ENCODE peak calls at places on chromosomes 1 and 21, in seven cellular contexts. One of them, this sample, is unnamed.

GRCh38 chr1:145806408-145806807 is 17.5 kb downstream of the RNF115 start:
- DNase-seq in heart left ventricle: no peak
- DNase-seq in tibial nerve: no peak
- DNase-seq in K562: no peak
- DNase-seq in body of pancreas: no peak
- DNase-seq in GM23338: peak; percentile 45
- DNase-seq in stomach: no peak
- DNase-seq in this sample: no peak

GRCh38 chr1:200035956-200036615 is 8.6 kb downstream of the NR5A2 start:
- DNase-seq in tibial nerve: no peak
- DNase-seq in body of pancreas: peak; percentile 41
- DNase-seq in stomach: no peak
- DNase-seq in GM23338: peak; percentile 77
- DNase-seq in heart left ventricle: no peak
- DNase-seq in K562: no peak
- DNase-seq in this sample: no peak

GRCh38 chr1:233635765-233636502 is 22.0 kb downstream of the KCNK1 start:
- DNase-seq in heart left ventricle: no peak
- DNase-seq in stomach: peak; percentile 81
- DNase-seq in K562: peak; percentile 96
- DNase-seq in tibial nerve: no peak
- DNase-seq in body of pancreas: peak; percentile 58
- DNase-seq in GM23338: peak; percentile 80
- DNase-seq in this sample: no peak

GRCh38 chr1:27528701-27529637 is 39.0 kb upstream of the WASF2 start:
- DNase-seq in K562: peak; percentile 77
- DNase-seq in GM23338: peak; percentile 52
- DNase-seq in body of pancreas: peak; percentile 70
- DNase-seq in tibial nerve: peak; percentile 86
- DNase-seq in heart left ventricle: peak; percentile 92
- DNase-seq in stomach: no peak
- DNase-seq in this sample: no peak

GRCh38 chr1:53117836-53118235 is 24.6 kb downstream of the SLC1A7 start:
- DNase-seq in tibial nerve: no peak
- DNase-seq in K562: no peak
- DNase-seq in heart left ventricle: no peak
- DNase-seq in body of pancreas: no peak
- DNase-seq in GM23338: no peak
- DNase-seq in stomach: no peak
- DNase-seq in this sample: no peak

GRCh38 chr1:15455522-15455921 is 1.0 kb upstream of the CELA2A start:
- DNase-seq in body of pancreas: peak; percentile 76
- DNase-seq in heart left ventricle: no peak
- DNase-seq in GM23338: no peak
- DNase-seq in tibial nerve: no peak
- DNase-seq in stomach: no peak
- DNase-seq in K562: no peak
- DNase-seq in this sample: no peak

GRCh38 chr1:48687271-48688045 is 89.2 kb downstream of the BEND5 start:
- DNase-seq in tibial nerve: no peak
- DNase-seq in stomach: no peak
- DNase-seq in K562: no peak
- DNase-seq in GM23338: no peak
- DNase-seq in body of pancreas: no peak
- DNase-seq in heart left ventricle: no peak
- DNase-seq in this sample: no peak

GRCh38 chr1:95916616-95917015 is 682.6 kb downstream of the RWDD3 start:
- DNase-seq in stomach: no peak
- DNase-seq in K562: no peak
- DNase-seq in heart left ventricle: no peak
- DNase-seq in body of pancreas: no peak
- DNase-seq in GM23338: peak; percentile 62
- DNase-seq in tibial nerve: no peak
- DNase-seq in this sample: no peak

GRCh38 chr21:34215911-34216310 is 142.5 kb downstream of the MRPS6 start:
- DNase-seq in K562: no peak
- DNase-seq in tibial nerve: no peak
- DNase-seq in GM23338: no peak
- DNase-seq in heart left ventricle: peak; percentile 40
- DNase-seq in stomach: no peak
- DNase-seq in body of pancreas: no peak
- DNase-seq in this sample: no peak

GRCh38 chr1:159924025-159924790 is 1.1 kb downstream of the TAGLN2 start:
- DNase-seq in tibial nerve: peak; percentile 86
- DNase-seq in heart left ventricle: peak; percentile 92
- DNase-seq in body of pancreas: peak; percentile 92
- DNase-seq in stomach: peak; percentile 85
- DNase-seq in K562: peak; percentile 97
- DNase-seq in GM23338: peak; percentile 54
- DNase-seq in this sample: no peak

GRCh38 chr1:15154480-15155036 is 1.0 kb downstream of the TMEM51 start:
- DNase-seq in heart left ventricle: peak; percentile 43
- DNase-seq in body of pancreas: peak; percentile 79
- DNase-seq in stomach: peak; percentile 49
- DNase-seq in K562: no peak
- DNase-seq in tibial nerve: no peak
- DNase-seq in GM23338: peak; percentile 80
- DNase-seq in this sample: no peak

GRCh38 chr1:226702318-226702956 is 36.6 kb downstream of the ITPKB start:
- DNase-seq in GM23338: no peak
- DNase-seq in tibial nerve: peak; percentile 71
- DNase-seq in K562: no peak
- DNase-seq in body of pancreas: peak; percentile 30
- DNase-seq in stomach: no peak
- DNase-seq in heart left ventricle: peak; percentile 31
- DNase-seq in this sample: peak; percentile 51

GRCh38 chr1:195005338-195005737 is 1602.9 kb downstream of the KCNT2 start:
- DNase-seq in K562: no peak
- DNase-seq in GM23338: no peak
- DNase-seq in stomach: no peak
- DNase-seq in tibial nerve: no peak
- DNase-seq in body of pancreas: no peak
- DNase-seq in heart left ventricle: no peak
- DNase-seq in this sample: no peak

GRCh38 chr1:228090613-228091081 is 8.1 kb downstream of the ARF1 start:
- DNase-seq in K562: no peak
- DNase-seq in tibial nerve: no peak
- DNase-seq in stomach: peak; percentile 25
- DNase-seq in heart left ventricle: no peak
- DNase-seq in GM23338: no peak
- DNase-seq in body of pancreas: no peak
- DNase-seq in this sample: peak; percentile 60

GRCh38 chr1:228089520-228090380 is 7.2 kb downstream of the ARF1 start:
- DNase-seq in GM23338: no peak
- DNase-seq in heart left ventricle: no peak
- DNase-seq in stomach: peak; percentile 25
- DNase-seq in tibial nerve: no peak
- DNase-seq in K562: no peak
- DNase-seq in body of pancreas: no peak
- DNase-seq in this sample: no peak

GRCh38 chr1:228091084-228091483 is 8.6 kb downstream of the ARF1 start:
- DNase-seq in K562: no peak
- DNase-seq in body of pancreas: no peak
- DNase-seq in GM23338: no peak
- DNase-seq in heart left ventricle: no peak
- DNase-seq in tibial nerve: no peak
- DNase-seq in stomach: no peak
- DNase-seq in this sample: no peak

GRCh38 chr1:228087771-228088251 is 5.3 kb downstream of the ARF1 start:
- DNase-seq in heart left ventricle: no peak
- DNase-seq in body of pancreas: peak; percentile 12
- DNase-seq in K562: no peak
- DNase-seq in stomach: no peak
- DNase-seq in tibial nerve: no peak
- DNase-seq in GM23338: no peak
- DNase-seq in this sample: no peak

GRCh38 chr1:228088586-228089498 is 6.3 kb downstream of the ARF1 start:
- DNase-seq in stomach: peak; percentile 27
- DNase-seq in K562: no peak
- DNase-seq in body of pancreas: peak; percentile 10
- DNase-seq in tibial nerve: no peak
- DNase-seq in heart left ventricle: no peak
- DNase-seq in GM23338: no peak
- DNase-seq in this sample: no peak
- H3K4me3 ChIP-seq in stomach: peak overlapping the region; percentile 5
- H3K4me3 ChIP-seq in K562: no peak overlapping the region
- H3K4me3 ChIP-seq in body of pancreas: no peak overlapping the region
- H3K4me3 ChIP-seq in tibial nerve: no peak overlapping the region
- H3K4me3 ChIP-seq in heart left ventricle: no peak overlapping the region
- H3K4me3 ChIP-seq in GM23338: no peak overlapping the region
- H3K4me3 ChIP-seq in this sample: peak overlapping the region; percentile 39

DNA sequence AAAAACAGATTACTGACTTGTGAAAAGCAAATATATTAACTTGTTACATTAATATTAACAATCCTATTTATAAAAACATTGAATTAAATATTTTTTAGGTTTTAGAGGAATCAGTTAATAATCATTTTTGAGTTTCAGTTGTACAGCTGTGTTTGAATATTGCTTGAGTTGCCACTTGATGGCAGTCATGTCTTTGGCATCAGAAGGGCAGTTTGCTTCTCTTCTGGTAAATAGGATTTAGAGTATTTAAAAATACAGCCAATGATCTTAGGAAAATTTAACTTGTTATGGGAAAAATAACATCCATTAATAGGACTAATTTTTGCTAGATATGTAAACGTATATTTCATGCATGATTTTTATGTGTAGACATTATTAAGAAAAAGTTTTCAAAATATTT is 234.1 kb downstream of the NCAM2 start:
- DNase-seq in body of pancreas: no peak
- DNase-seq in K562: no peak
- DNase-seq in tibial nerve: no peak
- DNase-seq in stomach: no peak
- DNase-seq in GM23338: peak; percentile 21
- DNase-seq in heart left ventricle: no peak
- DNase-seq in this sample: peak; percentile 54
- TF ChIP-seq CTCF in body of pancreas: peak; percentile 21
- TF ChIP-seq CTCF in K562: peak; percentile 42
- TF ChIP-seq CTCF in tibial nerve: peak; percentile 37
- TF ChIP-seq CTCF in stomach: no peak
- TF ChIP-seq CTCF in GM23338: peak; percentile 64
- TF ChIP-seq CTCF in heart left ventricle: peak; percentile 48
- TF ChIP-seq CTCF in this sample: peak; percentile 59

GRCh38 chr1:247453997-247454396 is 3.9 kb downstream of the OR2B11 start:
- DNase-seq in body of pancreas: no peak
- DNase-seq in tibial nerve: no peak
- DNase-seq in stomach: no peak
- DNase-seq in GM23338: no peak
- DNase-seq in heart left ventricle: no peak
- DNase-seq in K562: no peak
- DNase-seq in this sample: no peak

GRCh38 chr1:247456914-247457638 is 828 bp downstream of the OR2B11 start:
- DNase-seq in body of pancreas: no peak
- DNase-seq in GM23338: no peak
- DNase-seq in tibial nerve: peak; percentile 13
- DNase-seq in heart left ventricle: no peak
- DNase-seq in K562: no peak
- DNase-seq in stomach: no peak
- DNase-seq in this sample: no peak

GRCh38 chr1:247452447-247453039 is 5.4 kb downstream of the OR2B11 start:
- DNase-seq in stomach: no peak
- DNase-seq in tibial nerve: no peak
- DNase-seq in heart left ventricle: no peak
- DNase-seq in body of pancreas: no peak
- DNase-seq in GM23338: no peak
- DNase-seq in K562: no peak
- DNase-seq in this sample: no peak

GRCh38 chr1:247453256-247453655 is 4.6 kb downstream of the OR2B11 start:
- DNase-seq in K562: no peak
- DNase-seq in tibial nerve: no peak
- DNase-seq in stomach: no peak
- DNase-seq in body of pancreas: no peak
- DNase-seq in GM23338: no peak
- DNase-seq in heart left ventricle: no peak
- DNase-seq in this sample: no peak

DNA sequence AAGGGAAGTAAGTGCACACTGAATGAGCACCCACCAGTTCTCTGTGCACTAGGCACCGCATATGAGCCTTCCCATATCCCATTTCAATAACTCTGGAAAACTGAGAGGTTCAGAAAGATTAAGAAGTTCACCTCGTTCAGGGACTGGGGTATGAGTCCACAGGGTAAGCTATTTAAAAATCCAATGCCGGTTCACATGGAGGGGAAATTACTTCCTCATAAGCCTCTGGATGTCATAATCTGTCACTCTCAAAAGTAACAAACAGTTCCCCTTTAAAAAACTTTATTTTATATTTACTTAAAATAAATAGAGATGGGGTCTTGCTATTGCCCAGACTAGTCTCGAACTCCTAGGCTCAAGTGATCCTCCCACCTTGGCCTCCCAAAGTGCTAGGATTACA is 1.9 kb downstream of the OR2B11 start:
- DNase-seq in stomach: no peak
- DNase-seq in body of pancreas: no peak
- DNase-seq in K562: no peak
- DNase-seq in GM23338: no peak
- DNase-seq in heart left ventricle: no peak
- DNase-seq in tibial nerve: no peak
- DNase-seq in this sample: no peak
- H3K4me3 ChIP-seq in stomach: no peak overlapping the region
- H3K4me3 ChIP-seq in body of pancreas: no peak overlapping the region
- H3K4me3 ChIP-seq in K562: no peak overlapping the region
- H3K4me3 ChIP-seq in GM23338: no peak overlapping the region
- H3K4me3 ChIP-seq in heart left ventricle: no peak overlapping the region
- H3K4me3 ChIP-seq in tibial nerve: no peak overlapping the region
- H3K4me3 ChIP-seq in this sample: no peak overlapping the region

GRCh38 chr1:18365099-18365705 is 115.5 kb upstream of the KLHDC7A start:
- DNase-seq in GM23338: peak; percentile 33
- DNase-seq in heart left ventricle: no peak
- DNase-seq in tibial nerve: no peak
- DNase-seq in K562: peak; percentile 20
- DNase-seq in stomach: no peak
- DNase-seq in body of pancreas: no peak
- DNase-seq in this sample: no peak
- TF ChIP-seq CTCF in GM23338: peak; percentile 23
- TF ChIP-seq CTCF in heart left ventricle: no peak
- TF ChIP-seq CTCF in tibial nerve: no peak
- TF ChIP-seq CTCF in K562: peak; percentile 18
- TF ChIP-seq CTCF in stomach: no peak
- TF ChIP-seq CTCF in body of pancreas: no peak
- TF ChIP-seq CTCF in this sample: no peak

This sample was measured in LNCaP clone FGC.